ENCODE peak calls at places on chromosome 9, in five cellular contexts. Z is aorta; G is CD8-positive, alpha-beta memory T cell; R is SJSA1; B is esophagus muscularis mucosa. U is an unnamed sample.

GRCh38 chr9:3288686-3289085 is 237.1 kb downstream of the RFX3 start:
- DNase-seq in Z (no peak), B (no peak), G (no peak), R (no peak), U (no peak)

GRCh38 chr9:75653750-75654149 is 236.7 kb upstream of the PCSK5 start:
- DNase-seq in B (no peak), R (no peak), Z (no peak), G (no peak), U (no peak)

GRCh38 chr9:124258765-124259272 is 1.1 kb downstream of the NEK6 start:
- DNase-seq in B (no peak), R (peak), Z (no peak), G (no peak), U (no peak)

GRCh38 chr9:29750062-29750461 is 2176.8 kb upstream of the C9orf72 start:
- DNase-seq in Z (no peak), R (no peak), B (no peak), G (no peak), U (no peak)

GRCh38 chr9:88605500-88606172 is 70.7 kb downstream of the NXNL2 start:
- DNase-seq in B (no peak), G (no peak), Z (no peak), R (no peak), U (no peak)

GRCh38 chr9:95425910-95426551 is 90.7 kb downstream of the PTCH1 start:
- DNase-seq in Z (no peak), G (no peak), R (no peak), B (no peak), U (no peak)

GRCh38 chr9:116546711-116547581 is 140.2 kb upstream of the TRIM32 start:
- DNase-seq in R (no peak), G (no peak), Z (no peak), B (peak), U (no peak)

GRCh38 chr9:21334603-21334968 is 618 bp downstream of the KLHL9 start:
- DNase-seq in B (no peak), G (no peak), R (no peak), Z (no peak), U (no peak)

GRCh38 chr9:249025-249424 is 34.4 kb downstream of the DOCK8 start:
- DNase-seq in R (no peak), B (no peak), Z (no peak), G (peak), U (no peak)

GRCh38 chr9:99103909-99104458 is 929 bp upstream of the TGFBR1 start:
- DNase-seq in R (peak), Z (peak), B (no peak), G (no peak), U (no peak)

GRCh38 chr9:126482361-126483044 is 131.2 kb upstream of the LMX1B start:
- DNase-seq in B (no peak), R (no peak), G (no peak), Z (peak), U (no peak)

GRCh38 chr9:128011071-128011817 is 30.5 kb upstream of the EEIG1 start:
- DNase-seq in B (no peak), G (no peak), Z (no peak), R (no peak), U (no peak)

GRCh38 chr9:135370411-135371375 is 108.9 kb upstream of the PPP1R26 start:
- DNase-seq in R (no peak), G (no peak), B (no peak), Z (no peak), U (no peak)

DNA sequence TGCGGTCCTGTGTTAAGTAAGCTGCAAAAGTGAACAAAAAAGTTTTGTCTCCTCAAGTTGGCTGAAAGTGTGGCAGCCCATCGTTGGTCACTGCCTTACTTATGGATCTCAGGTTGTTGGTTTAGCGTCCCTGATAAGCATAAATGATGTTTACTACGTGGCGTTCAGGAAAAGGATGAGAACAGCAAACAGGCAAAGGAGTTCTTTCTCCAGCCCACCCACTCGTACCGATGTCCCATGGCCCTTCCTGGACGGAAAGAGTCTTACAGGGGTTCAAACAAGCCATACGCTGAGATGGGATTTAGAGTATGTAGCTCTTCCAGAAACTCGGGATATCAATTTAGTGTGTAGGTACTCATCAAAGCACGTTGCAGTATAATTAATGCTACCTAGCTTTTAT is 494 bp upstream of the AUH start:
- DNase-seq in B (no peak), G (no peak), R (no peak), Z (no peak), U (no peak)
- H3K4me3 ChIP-seq in B (peak), G (peak), R (peak), Z (no peak), U (peak)

GRCh38 chr9:136665111-136665703 is 2.5 kb downstream of the EGFL7 start:
- DNase-seq in G (no peak), R (no peak), Z (no peak), B (no peak), U (no peak)
- H3K4me3 ChIP-seq in G (no peak), R (no peak), Z (peak), B (peak), U (peak)

GRCh38 chr9:121921444-121921843 is 171.7 kb downstream of the TTLL11 start:
- DNase-seq in G (no peak), B (no peak), Z (no peak), R (no peak), U (no peak)
- H3K4me3 ChIP-seq in G (no peak), B (no peak), Z (no peak), R (no peak), U (no peak)

DNA sequence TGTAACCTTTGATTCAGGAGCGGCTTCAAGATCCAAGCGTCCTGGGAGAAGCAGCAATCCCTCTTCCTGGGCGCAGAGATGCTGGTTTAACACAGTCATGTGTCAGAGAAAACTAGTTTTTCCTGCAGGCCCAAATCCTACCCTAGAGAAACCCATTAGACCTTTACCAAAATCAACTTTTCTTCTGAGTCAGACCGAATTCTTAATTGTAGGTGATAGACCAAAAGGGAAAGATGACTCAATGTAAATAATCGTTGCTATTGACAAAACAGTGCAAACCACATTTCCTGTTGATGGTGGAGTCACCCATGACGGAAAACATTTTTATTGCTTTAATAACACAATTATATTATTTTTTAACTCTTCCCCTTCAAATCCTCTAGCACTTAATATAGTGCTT is 40.1 kb downstream of the SLC1A1 start:
- DNase-seq in B (no peak), R (no peak), G (no peak), Z (no peak), U (no peak)
- H3K4me3 ChIP-seq in B (no peak), R (no peak), G (no peak), Z (no peak), U (no peak)

U was measured in Panc1.